ENCODE peak calls at places on chromosomes 13 and 19, in four cellular contexts. A is mucosa of gallbladder; N is stimulated activated CD4-positive, alpha-beta T cell treated with anti-CD3 and anti-CD28 coated beads, Interleukin-1b, Interleukin-23, amount 100 ng/mL, for 24 hours; J is ascending aorta. Y is an unnamed sample.
A peak's percentile ranks its signal among the peaks of the same experiment; 100 is the strongest.

GRCh38 chr19:50676625-50677197 is 27.5 kb downstream of the C19orf81 start:
- DNase-seq in A (no peak), N (no peak), J (no peak), Y (no peak)

GRCh38 chr19:15218501-15218900 is 13.7 kb downstream of the EPHX3 start:
- DNase-seq in A (no peak), N (no peak), J (no peak), Y (no peak)

GRCh38 chr13:98507060-98507797 is 69.7 kb downstream of the STK24 start:
- DNase-seq in A (peak; percentile 48), N (no peak), J (peak; percentile 73), Y (peak; percentile 55)

GRCh38 chr19:38049105-38049649 is 142.2 kb downstream of the SIPA1L3 start:
- DNase-seq in A (no peak), N (peak; percentile 32), J (no peak), Y (no peak)

GRCh38 chr19:57240311-57241090 is at the start of gene ZNF805:
- DNase-seq in A (peak; percentile 95), N (peak; percentile 89), J (peak; percentile 97), Y (peak; percentile 84)

GRCh38 chr19:16457195-16457953 is 14.4 kb downstream of the EPS15L1 start:
- DNase-seq in A (no peak), N (no peak), J (peak; percentile 73), Y (peak; percentile 33)

GRCh38 chr19:7550987-7551761 is 15.7 kb downstream of the PNPLA6 start:
- DNase-seq in A (peak; percentile 77), N (no peak), J (peak; percentile 77), Y (peak; percentile 1)

GRCh38 chr19:28963481-28964245 is 249.3 kb downstream of the UQCRFS1 start:
- DNase-seq in A (no peak), N (no peak), J (no peak), Y (no peak)

GRCh38 chr19:1671716-1672037 is 19.3 kb upstream of the TCF3 start:
- DNase-seq in A (no peak), N (no peak), J (no peak), Y (no peak)

GRCh38 chr19:6999938-7000732 is 21.1 kb downstream of the MBD3L2B start:
- DNase-seq in A (no peak), N (no peak), J (no peak), Y (no peak)

GRCh38 chr13:78742659-78743058 is 83.7 kb upstream of the OBI1 start:
- DNase-seq in A (no peak), N (no peak), J (no peak), Y (peak; percentile 91)

GRCh38 chr13:29935309-29935981 is 85.0 kb upstream of the UBL3 start:
- DNase-seq in A (no peak), N (peak; percentile 63), J (no peak), Y (no peak)

GRCh38 chr13:112174476-112175110 is 107.6 kb downstream of the SOX1 start:
- DNase-seq in A (no peak), N (no peak), J (no peak), Y (no peak)

GRCh38 chr13:44546164-44546563 is 30.0 kb downstream of the TSC22D1 start:
- DNase-seq in A (no peak), N (no peak), J (no peak), Y (no peak)

GRCh38 chr13:110312669-110313031 is 5.6 kb downstream of the COL4A2 start:
- DNase-seq in A (no peak), N (no peak), J (peak; percentile 83), Y (no peak)

GRCh38 chr13:83215627-83216026 is 666.6 kb downstream of the SLITRK1 start:
- DNase-seq in A (no peak), N (no peak), J (no peak), Y (no peak)

GRCh38 chr13:80082396-80083096 is 258.4 kb downstream of the SPRY2 start:
- DNase-seq in A (no peak), N (no peak), J (no peak), Y (no peak)

GRCh38 chr19:54369082-54369691 is 4.5 kb upstream of the LAIR1 start:
- DNase-seq in A (no peak), N (no peak), J (no peak), Y (no peak)

GRCh38 chr13:104006625-104007061 is 940.4 kb upstream of the SLC10A2 start:
- DNase-seq in A (no peak), N (no peak), J (no peak), Y (no peak)

GRCh38 chr19:49422407-49423277 is 599 bp downstream of the PTH2 start:
- DNase-seq in A (no peak), N (no peak), J (no peak), Y (peak; percentile 8)

GRCh38 chr13:36612242-36612641 is 61.6 kb upstream of the SERTM1 start:
- DNase-seq in A (no peak), N (no peak), J (no peak), Y (no peak)